ENCODE peak calls at places on chromosomes 6 and 20, in four cellular contexts. G is K562, H is GM12878, L is HepG2. Y is an unnamed sample.

GRCh38 chr6:6803180-6803978 is 214.9 kb downstream of the LY86 start:
- DNase-seq in G (no peak), H (no peak), L (no peak), Y (no peak)

GRCh38 chr6:105596284-105596755 is 193.4 kb upstream of the PREP start:
- DNase-seq in G (no peak), H (no peak), L (no peak), Y (no peak)

GRCh38 chr6:146851837-146852236 is 253.1 kb downstream of the ADGB start:
- DNase-seq in G (no peak), H (no peak), L (no peak), Y (no peak)

GRCh38 chr20:63534831-63535651 is 2.1 kb downstream of the PTK6 start:
- DNase-seq in G (no peak), H (no peak), L (no peak), Y (no peak)

GRCh38 chr6:170423030-170423429 is 116.5 kb downstream of the FAM120B start:
- DNase-seq in G (no peak), H (no peak), L (no peak), Y (peak; percentile 89)

GRCh38 chr6:36671687-36672375 is 6.7 kb upstream of the CDKN1A start:
- DNase-seq in G (no peak), H (no peak), L (peak; percentile 27), Y (no peak)

GRCh38 chr20:37516697-37517370 is 4.2 kb upstream of the NNAT start:
- DNase-seq in G (no peak), H (no peak), L (no peak), Y (no peak)

GRCh38 chr6:26280409-26280808 is 84.6 kb upstream of the BTN3A2 start:
- DNase-seq in G (no peak), H (no peak), L (no peak), Y (no peak)

GRCh38 chr6:15495375-15495901 is 167.4 kb downstream of the DTNBP1 start:
- DNase-seq in G (no peak), H (no peak), L (no peak), Y (no peak)

GRCh38 chr20:47925603-47926002 is 140.3 kb upstream of the SULF2 start:
- DNase-seq in G (no peak), H (no peak), L (no peak), Y (no peak)

GRCh38 chr6:169881398-169881797 is 130.0 kb downstream of the ERMARD start:
- DNase-seq in G (no peak), H (no peak), L (no peak), Y (no peak)

GRCh38 chr6:1316482-1317220 is 4.8 kb downstream of the FOXQ1 start:
- DNase-seq in G (no peak), H (peak; percentile 30), L (peak; percentile 70), Y (peak; percentile 74)

GRCh38 chr6:155026366-155027045 is 31.4 kb downstream of the TIAM2 start:
- DNase-seq in G (no peak), H (no peak), L (peak; percentile 41), Y (no peak)

GRCh38 chr6:34894693-34895092 is 5.6 kb downstream of the ANKS1A start:
- DNase-seq in G (no peak), H (no peak), L (no peak), Y (no peak)

GRCh38 chr6:136072691-136073090 is 177.4 kb downstream of the MTFR2 start:
- DNase-seq in G (no peak), H (no peak), L (no peak), Y (no peak)

GRCh38 chr20:45088247-45088646 is 12.7 kb downstream of the KCNS1 start:
- DNase-seq in G (no peak), H (no peak), L (no peak), Y (peak; percentile 19)

GRCh38 chr6:87628881-87629280 is 38.9 kb downstream of the ORC3 start:
- DNase-seq in G (no peak), H (no peak), L (no peak), Y (no peak)

GRCh38 chr6:168624540-168624939 is 183.6 kb downstream of the SMOC2 start:
- DNase-seq in G (no peak), H (no peak), L (no peak), Y (no peak)

GRCh38 chr6:53635322-53635721 is 30.2 kb downstream of the KLHL31 start:
- DNase-seq in G (no peak), H (no peak), L (peak; percentile 29), Y (no peak)

GRCh38 chr6:22928775-22929174 is 359.4 kb downstream of the HDGFL1 start:
- DNase-seq in G (no peak), H (no peak), L (no peak), Y (peak; percentile 2)

GRCh38 chr6:110481081-110481480 is 4.7 kb upstream of the SLC22A16 start:
- DNase-seq in G (no peak), H (no peak), L (no peak), Y (no peak)

DNA sequence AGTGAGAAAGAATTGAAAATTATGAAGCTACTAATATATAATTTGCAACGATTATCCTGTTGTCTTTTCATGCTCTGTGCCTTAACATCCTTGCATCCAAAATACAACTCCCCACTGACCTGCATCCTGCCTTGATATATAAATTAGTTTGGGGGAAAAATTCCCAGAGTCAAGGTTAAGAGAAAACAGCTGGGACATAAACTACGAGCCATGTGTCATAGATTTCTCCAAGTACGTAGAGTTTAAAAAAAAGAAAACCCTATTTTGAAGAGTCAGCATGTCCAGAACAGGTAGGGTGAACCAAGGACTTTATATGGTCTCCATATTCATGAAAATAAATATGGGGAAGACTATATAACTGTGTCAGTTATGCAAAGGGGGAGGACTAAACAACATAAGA is 123.8 kb upstream of the MARCKS start:
- DNase-seq in G (no peak), H (no peak), L (no peak), Y (no peak)
- TF ChIP-seq JUNB in G (no peak), H (no peak), L (no peak), Y (no peak)

GRCh38 chr20:53394433-53394832 is 199.2 kb downstream of the ZNF217 start:
- DNase-seq in G (no peak), H (no peak), L (no peak), Y (no peak)
- TF ChIP-seq EZH2 in G (no peak), H (no peak), L (no peak), Y (no peak)

GRCh38 chr6:134984821-134985220 is 34.9 kb upstream of the ALDH8A1 start:
- DNase-seq in G (no peak), H (no peak), L (no peak), Y (no peak)
- TF ChIP-seq CREB1 in G (no peak), H (no peak), L (no peak), Y (no peak)

GRCh38 chr6:49305010-49305409 is 158.0 kb downstream of the MMUT start:
- DNase-seq in G (no peak), H (no peak), L (no peak), Y (no peak)

GRCh38 chr6:49300911-49301310 is 162.1 kb downstream of the MMUT start:
- DNase-seq in G (no peak), H (no peak), L (no peak), Y (no peak)

DNA sequence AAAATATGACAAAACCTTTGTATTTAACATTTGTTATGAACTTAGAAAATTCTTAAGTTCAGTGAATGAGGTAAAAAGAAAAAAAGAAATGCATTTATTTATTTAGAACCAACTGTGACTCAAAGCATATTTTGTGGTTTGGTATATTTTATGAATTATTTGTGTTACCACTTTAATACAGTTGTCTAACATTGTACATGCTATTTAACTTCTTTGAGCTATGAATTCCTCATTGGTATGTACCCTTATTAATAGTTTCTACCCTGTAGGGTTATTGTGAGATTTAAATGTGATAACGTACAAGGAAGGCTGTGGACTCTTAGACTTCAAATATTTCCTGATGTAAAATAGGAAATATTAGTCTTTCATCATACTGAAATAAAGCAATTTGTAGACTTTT is 162.6 kb downstream of the MMUT start:
- DNase-seq in G (no peak), H (no peak), L (no peak), Y (no peak)
- TF ChIP-seq JUNB in G (no peak), H (no peak), L (no peak), Y (no peak)

GRCh38 chr20:14953736-14954135 is 616.3 kb upstream of the FLRT3 start:
- DNase-seq in G (no peak), H (no peak), L (no peak), Y (no peak)
- TF ChIP-seq EZH2 in G (no peak), H (no peak), L (no peak), Y (no peak)